ENCODE peak calls at places on chromosomes 3 and 15, in seven cellular contexts. One of them, this sample, is unnamed.

GRCh38 chr3:24495334-24495994 is 814 bp upstream of the THRB start:
- DNase-seq in colonic mucosa: peak
- DNase-seq in astrocyte: no peak
- DNase-seq in heart left ventricle: peak
- DNase-seq in adipocyte: no peak
- DNase-seq in K562: peak
- DNase-seq in cardiac muscle cell: peak
- DNase-seq in this sample: no peak

GRCh38 chr15:71471347-71471746 is 339.0 kb upstream of the NR2E3 start:
- DNase-seq in colonic mucosa: no peak
- DNase-seq in astrocyte: no peak
- DNase-seq in heart left ventricle: no peak
- DNase-seq in adipocyte: no peak
- DNase-seq in K562: no peak
- DNase-seq in cardiac muscle cell: no peak
- DNase-seq in this sample: no peak

GRCh38 chr3:3084890-3085289 is 25.3 kb downstream of the IL5RA start:
- DNase-seq in colonic mucosa: no peak
- DNase-seq in astrocyte: no peak
- DNase-seq in heart left ventricle: no peak
- DNase-seq in adipocyte: no peak
- DNase-seq in K562: no peak
- DNase-seq in cardiac muscle cell: no peak
- DNase-seq in this sample: no peak

GRCh38 chr3:192928016-192928415 is 10.4 kb upstream of the MB21D2 start:
- DNase-seq in colonic mucosa: no peak
- DNase-seq in astrocyte: no peak
- DNase-seq in heart left ventricle: no peak
- DNase-seq in adipocyte: no peak
- DNase-seq in K562: no peak
- DNase-seq in cardiac muscle cell: no peak
- DNase-seq in this sample: no peak

GRCh38 chr3:10417849-10418248 is 87.5 kb downstream of the ATP2B2 start:
- DNase-seq in colonic mucosa: no peak
- DNase-seq in astrocyte: peak
- DNase-seq in heart left ventricle: no peak
- DNase-seq in adipocyte: no peak
- DNase-seq in K562: peak
- DNase-seq in cardiac muscle cell: no peak
- DNase-seq in this sample: peak

GRCh38 chr3:134460965-134461364 is 24.8 kb downstream of the ANAPC13 start:
- DNase-seq in colonic mucosa: no peak
- DNase-seq in astrocyte: peak
- DNase-seq in heart left ventricle: no peak
- DNase-seq in adipocyte: peak
- DNase-seq in K562: no peak
- DNase-seq in cardiac muscle cell: no peak
- DNase-seq in this sample: no peak

GRCh38 chr3:141413387-141414140 is 45.3 kb downstream of the ZBTB38 start:
- DNase-seq in colonic mucosa: no peak
- DNase-seq in astrocyte: no peak
- DNase-seq in heart left ventricle: no peak
- DNase-seq in adipocyte: no peak
- DNase-seq in K562: no peak
- DNase-seq in cardiac muscle cell: no peak
- DNase-seq in this sample: no peak

GRCh38 chr15:67149859-67150824 is 84.7 kb downstream of the SMAD3 start:
- DNase-seq in colonic mucosa: no peak
- DNase-seq in astrocyte: peak
- DNase-seq in heart left ventricle: peak
- DNase-seq in adipocyte: peak
- DNase-seq in K562: peak
- DNase-seq in cardiac muscle cell: no peak
- DNase-seq in this sample: no peak

GRCh38 chr15:67124911-67125588 is 59.6 kb downstream of the SMAD3 start:
- DNase-seq in colonic mucosa: no peak
- DNase-seq in astrocyte: no peak
- DNase-seq in heart left ventricle: no peak
- DNase-seq in adipocyte: no peak
- DNase-seq in K562: peak
- DNase-seq in cardiac muscle cell: no peak
- DNase-seq in this sample: no peak

GRCh38 chr15:81410318-81410753 is 36.3 kb upstream of the TMC3 start:
- DNase-seq in colonic mucosa: peak
- DNase-seq in astrocyte: peak
- DNase-seq in heart left ventricle: peak
- DNase-seq in adipocyte: peak
- DNase-seq in K562: peak
- DNase-seq in cardiac muscle cell: peak
- DNase-seq in this sample: peak

GRCh38 chr3:139764936-139765335 is 87.2 kb upstream of the NMNAT3 start:
- DNase-seq in colonic mucosa: no peak
- DNase-seq in astrocyte: peak
- DNase-seq in heart left ventricle: no peak
- DNase-seq in adipocyte: peak
- DNase-seq in K562: no peak
- DNase-seq in cardiac muscle cell: no peak
- DNase-seq in this sample: no peak

GRCh38 chr15:50758712-50759205 is 6.7 kb downstream of the SPPL2A start:
- DNase-seq in colonic mucosa: no peak
- DNase-seq in astrocyte: no peak
- DNase-seq in heart left ventricle: no peak
- DNase-seq in adipocyte: no peak
- DNase-seq in K562: no peak
- DNase-seq in cardiac muscle cell: no peak
- DNase-seq in this sample: no peak

GRCh38 chr3:29144807-29145206 is 136.1 kb upstream of the RBMS3 start:
- DNase-seq in colonic mucosa: no peak
- DNase-seq in astrocyte: peak
- DNase-seq in heart left ventricle: peak
- DNase-seq in adipocyte: peak
- DNase-seq in K562: no peak
- DNase-seq in cardiac muscle cell: peak
- DNase-seq in this sample: no peak

GRCh38 chr15:98330692-98331435 is 317.5 kb upstream of the IGF1R start:
- DNase-seq in colonic mucosa: no peak
- DNase-seq in astrocyte: no peak
- DNase-seq in heart left ventricle: no peak
- DNase-seq in adipocyte: no peak
- DNase-seq in K562: no peak
- DNase-seq in cardiac muscle cell: no peak
- DNase-seq in this sample: no peak

GRCh38 chr15:40921949-40922607 is 7.1 kb upstream of the DLL4 start:
- DNase-seq in colonic mucosa: peak
- DNase-seq in astrocyte: no peak
- DNase-seq in heart left ventricle: no peak
- DNase-seq in adipocyte: no peak
- DNase-seq in K562: no peak
- DNase-seq in cardiac muscle cell: no peak
- DNase-seq in this sample: no peak

GRCh38 chr3:123740391-123740822 is 143.7 kb downstream of the MYLK start:
- DNase-seq in colonic mucosa: no peak
- DNase-seq in astrocyte: no peak
- DNase-seq in heart left ventricle: no peak
- DNase-seq in adipocyte: no peak
- DNase-seq in K562: no peak
- DNase-seq in cardiac muscle cell: peak
- DNase-seq in this sample: no peak

GRCh38 chr3:157089455-157090221 is 70.3 kb downstream of the CCNL1 start:
- DNase-seq in colonic mucosa: peak
- DNase-seq in astrocyte: no peak
- DNase-seq in heart left ventricle: peak
- DNase-seq in adipocyte: no peak
- DNase-seq in K562: peak
- DNase-seq in cardiac muscle cell: peak
- DNase-seq in this sample: peak

GRCh38 chr3:115960799-115961198 is 337.5 kb downstream of the GAP43 start:
- DNase-seq in colonic mucosa: no peak
- DNase-seq in astrocyte: no peak
- DNase-seq in heart left ventricle: no peak
- DNase-seq in adipocyte: no peak
- DNase-seq in K562: peak
- DNase-seq in cardiac muscle cell: no peak
- DNase-seq in this sample: no peak

GRCh38 chr15:25786040-25786439 is 77.1 kb downstream of the ATP10A start:
- DNase-seq in colonic mucosa: no peak
- DNase-seq in astrocyte: no peak
- DNase-seq in heart left ventricle: no peak
- DNase-seq in adipocyte: no peak
- DNase-seq in K562: no peak
- DNase-seq in cardiac muscle cell: no peak
- DNase-seq in this sample: no peak

GRCh38 chr15:95860406-95860805 is 470.1 kb upstream of the NR2F2 start:
- DNase-seq in colonic mucosa: no peak
- DNase-seq in astrocyte: no peak
- DNase-seq in heart left ventricle: no peak
- DNase-seq in adipocyte: no peak
- DNase-seq in K562: no peak
- DNase-seq in cardiac muscle cell: no peak
- DNase-seq in this sample: no peak

GRCh38 chr3:25033407-25034029 is 394.5 kb upstream of the RARB start:
- DNase-seq in colonic mucosa: peak
- DNase-seq in astrocyte: no peak
- DNase-seq in heart left ventricle: peak
- DNase-seq in adipocyte: peak
- DNase-seq in K562: peak
- DNase-seq in cardiac muscle cell: peak
- DNase-seq in this sample: peak

GRCh38 chr3:156816091-156816793 is 9.9 kb upstream of the LEKR1 start:
- DNase-seq in colonic mucosa: peak
- DNase-seq in astrocyte: peak
- DNase-seq in heart left ventricle: peak
- DNase-seq in adipocyte: peak
- DNase-seq in K562: no peak
- DNase-seq in cardiac muscle cell: peak
- DNase-seq in this sample: no peak

GRCh38 chr3:37922721-37923575 is 61.3 kb downstream of the CTDSPL start:
- DNase-seq in colonic mucosa: no peak
- DNase-seq in astrocyte: peak
- DNase-seq in heart left ventricle: no peak
- DNase-seq in adipocyte: peak
- DNase-seq in K562: peak
- DNase-seq in cardiac muscle cell: no peak
- DNase-seq in this sample: no peak

GRCh38 chr3:124883766-124884473 is 3.2 kb downstream of the ITGB5 start:
- DNase-seq in colonic mucosa: no peak
- DNase-seq in astrocyte: peak
- DNase-seq in heart left ventricle: no peak
- DNase-seq in adipocyte: peak
- DNase-seq in K562: no peak
- DNase-seq in cardiac muscle cell: no peak
- DNase-seq in this sample: no peak
- H3K4me3 ChIP-seq in colonic mucosa: no peak
- H3K4me3 ChIP-seq in astrocyte: no peak
- H3K4me3 ChIP-seq in heart left ventricle: no peak
- H3K4me3 ChIP-seq in adipocyte: peak
- H3K4me3 ChIP-seq in K562: no peak
- H3K4me3 ChIP-seq in cardiac muscle cell: no peak
- H3K4me3 ChIP-seq in this sample: no peak

DNA sequence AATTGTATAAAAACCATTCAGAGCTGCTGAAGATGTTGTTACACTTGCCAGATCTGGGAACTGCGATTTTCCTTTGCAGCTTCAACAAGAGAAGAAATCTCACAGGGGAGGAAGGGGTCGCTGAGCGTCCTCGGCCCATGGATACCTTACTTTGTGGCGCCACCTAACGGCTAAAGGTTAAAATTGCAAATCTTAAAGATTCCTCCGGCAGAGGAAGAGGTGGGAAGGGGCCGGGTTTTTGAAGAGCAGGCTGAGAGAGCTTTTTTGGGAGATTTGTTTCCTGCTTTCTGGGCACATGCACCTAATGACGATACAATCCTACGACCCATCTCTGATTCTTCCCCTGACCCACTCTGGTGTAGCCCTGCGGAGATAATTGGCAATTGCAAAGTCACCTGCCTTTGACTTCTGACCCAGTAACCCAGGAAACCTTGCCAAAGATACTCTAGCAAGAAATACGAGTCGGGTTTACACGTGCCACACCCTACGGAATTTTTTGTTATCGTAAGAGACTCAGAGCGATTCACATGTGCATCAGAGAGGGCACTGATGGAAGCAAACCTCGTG is 55.4 kb upstream of the CHRNA7 start:
- DNase-seq in colonic mucosa: peak
- DNase-seq in astrocyte: no peak
- DNase-seq in heart left ventricle: no peak
- DNase-seq in adipocyte: peak
- DNase-seq in K562: peak
- DNase-seq in cardiac muscle cell: peak
- DNase-seq in this sample: peak
- H3K4me3 ChIP-seq in colonic mucosa: peak
- H3K4me3 ChIP-seq in astrocyte: peak
- H3K4me3 ChIP-seq in heart left ventricle: no peak
- H3K4me3 ChIP-seq in adipocyte: peak
- H3K4me3 ChIP-seq in K562: no peak
- H3K4me3 ChIP-seq in cardiac muscle cell: no peak
- H3K4me3 ChIP-seq in this sample: no peak

DNA sequence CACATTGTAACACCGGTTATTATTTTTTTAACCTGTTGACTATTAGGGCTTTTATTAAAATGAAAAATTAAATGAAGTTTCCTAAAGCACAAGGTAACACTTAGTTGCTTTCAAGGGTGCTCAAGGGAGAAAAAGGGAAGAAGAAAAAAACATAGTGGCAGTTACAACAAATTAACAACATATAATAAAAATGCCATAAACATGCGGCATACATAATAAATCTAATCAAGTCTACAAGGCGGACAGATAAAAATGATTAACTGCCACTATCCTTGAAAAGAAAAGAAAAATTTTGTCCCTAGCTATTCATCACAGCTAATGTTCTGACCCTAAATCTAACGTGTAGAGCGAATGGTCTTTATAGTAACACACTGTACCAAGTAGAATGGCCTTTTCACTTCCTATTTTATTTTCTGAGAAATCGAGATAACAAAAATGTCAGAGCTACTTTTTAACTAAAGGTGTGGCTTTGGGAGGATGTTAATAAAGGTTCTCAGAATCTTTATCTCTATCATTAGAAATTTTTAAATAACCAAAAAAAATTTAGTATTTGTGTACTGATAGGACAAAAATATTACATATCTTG is 194.9 kb downstream of the FOXP1 start:
- DNase-seq in colonic mucosa: no peak
- DNase-seq in astrocyte: no peak
- DNase-seq in heart left ventricle: no peak
- DNase-seq in adipocyte: no peak
- DNase-seq in K562: no peak
- DNase-seq in cardiac muscle cell: no peak
- DNase-seq in this sample: peak
- H3K4me3 ChIP-seq in colonic mucosa: no peak
- H3K4me3 ChIP-seq in astrocyte: no peak
- H3K4me3 ChIP-seq in heart left ventricle: no peak
- H3K4me3 ChIP-seq in adipocyte: no peak
- H3K4me3 ChIP-seq in K562: no peak
- H3K4me3 ChIP-seq in cardiac muscle cell: no peak
- H3K4me3 ChIP-seq in this sample: no peak

DNA sequence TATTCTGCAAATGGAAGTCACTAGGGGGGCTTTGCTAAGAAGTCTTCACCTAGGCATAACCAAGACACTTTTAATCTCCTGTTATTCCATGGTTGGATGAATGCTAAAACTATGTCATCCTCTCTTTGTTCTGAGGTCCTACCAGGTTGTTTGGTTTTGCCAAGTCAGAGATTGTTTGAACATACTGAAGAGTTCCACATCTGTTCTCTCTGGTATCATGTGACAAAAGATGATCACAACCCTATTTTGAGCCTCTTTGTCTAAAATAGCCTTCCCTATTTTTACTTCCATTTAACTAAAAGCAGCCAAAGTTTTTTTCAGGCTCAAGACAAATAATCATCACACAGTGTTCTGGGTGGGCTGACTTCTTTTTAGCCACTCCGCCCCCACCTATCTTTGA is 218.4 kb upstream of the LMCD1 start:
- DNase-seq in colonic mucosa: no peak
- DNase-seq in astrocyte: no peak
- DNase-seq in heart left ventricle: no peak
- DNase-seq in adipocyte: no peak
- DNase-seq in K562: no peak
- DNase-seq in cardiac muscle cell: no peak
- DNase-seq in this sample: no peak
- H3K4me3 ChIP-seq in colonic mucosa: no peak
- H3K4me3 ChIP-seq in astrocyte: no peak
- H3K4me3 ChIP-seq in heart left ventricle: no peak
- H3K4me3 ChIP-seq in adipocyte: no peak
- H3K4me3 ChIP-seq in K562: no peak
- H3K4me3 ChIP-seq in cardiac muscle cell: no peak
- H3K4me3 ChIP-seq in this sample: no peak

This sample was measured in Karpas-422.